ENCODE peak calls at places on chromosomes 6 and 20, in nine cellular contexts. Q is tibial nerve, A is H1, L is colonic mucosa, H is A673, O is SJSA1, J is uterus, P is OCI-LY7, Y is lower lobe of right lung. V is an unnamed sample.
A peak's percentile ranks its signal among the peaks of the same experiment; 100 is the strongest.

GRCh38 chr6:154112181-154112809 is 73.3 kb downstream of the OPRM1 start:
- DNase-seq in Q (no peak), H (no peak), Y (no peak), P (no peak), J (no peak), A (no peak), O (no peak), L (no peak), V (no peak)

GRCh38 chr6:3209114-3210023 is 18.1 kb downstream of the TUBB2B start:
- DNase-seq in J (peak; percentile 61), L (peak; percentile 70), O (peak; percentile 82), A (peak; percentile 87), P (peak; percentile 42), H (peak; percentile 82), Q (no peak), Y (no peak), V (no peak)

GRCh38 chr20:25551413-25552210 is 33.7 kb downstream of the NINL start:
- DNase-seq in P (no peak), Q (no peak), H (no peak), Y (no peak), L (no peak), A (no peak), J (no peak), O (no peak), V (no peak)

GRCh38 chr20:14721926-14722325 is 384.5 kb upstream of the FLRT3 start:
- DNase-seq in L (no peak), H (no peak), Y (no peak), A (no peak), Q (no peak), P (no peak), J (no peak), O (no peak), V (no peak)

GRCh38 chr6:35343835-35344550 is 1.6 kb downstream of the PPARD start:
- DNase-seq in O (no peak), P (no peak), H (no peak), Y (no peak), Q (no peak), J (no peak), L (no peak), A (no peak), V (no peak)

GRCh38 chr6:33983109-33983475 is 162.8 kb downstream of the GRM4 start:
- DNase-seq in Y (peak; percentile 61), P (no peak), H (no peak), L (peak; percentile 88), O (no peak), Q (no peak), A (no peak), J (no peak), V (no peak)

GRCh38 chr20:50729925-50730764 is 1.2 kb upstream of the PARD6B start:
- DNase-seq in Y (no peak), O (no peak), L (peak; percentile 47), J (no peak), A (no peak), Q (no peak), H (no peak), P (no peak), V (no peak)

GRCh38 chr6:63660737-63661136 is 25.1 kb downstream of the PHF3 start:
- DNase-seq in P (no peak), Q (no peak), L (no peak), H (no peak), O (no peak), Y (no peak), J (no peak), A (no peak), V (no peak)

GRCh38 chr20:31712112-31712553 is 10.5 kb downstream of the BCL2L1 start:
- DNase-seq in L (peak; percentile 47), O (peak; percentile 41), J (no peak), P (no peak), Y (no peak), A (no peak), H (peak; percentile 60), Q (no peak), V (no peak)

GRCh38 chr6:105879902-105880547 is 206.1 kb upstream of the PRDM1 start:
- DNase-seq in H (no peak), O (no peak), J (peak; percentile 20), L (no peak), Y (peak; percentile 61), P (peak; percentile 63), Q (no peak), A (no peak), V (peak; percentile 74)

GRCh38 chr20:17910828-17911294 is 57.7 kb downstream of the SNX5 start:
- DNase-seq in J (peak; percentile 71), P (no peak), A (no peak), H (peak; percentile 52), Q (no peak), L (no peak), Y (no peak), O (peak; percentile 81), V (no peak)

GRCh38 chr6:156630613-156631302 is 146.4 kb upstream of the ARID1B start:
- DNase-seq in L (no peak), A (no peak), Y (no peak), P (no peak), O (no peak), Q (no peak), H (no peak), J (no peak), V (no peak)

GRCh38 chr6:133645000-133645619 is 243.8 kb upstream of the TCF21 start:
- DNase-seq in O (peak; percentile 62), L (peak; percentile 30), J (no peak), Q (no peak), Y (no peak), P (no peak), H (peak; percentile 94), A (no peak), V (no peak)

GRCh38 chr6:53506872-53507271 is 38.0 kb downstream of the GCLC start:
- DNase-seq in Y (no peak), Q (no peak), L (no peak), A (no peak), P (no peak), H (no peak), J (no peak), O (no peak), V (no peak)

GRCh38 chr6:96563853-96564252 is 925 bp downstream of the FHL5 start:
- DNase-seq in Q (no peak), P (no peak), O (no peak), A (no peak), L (no peak), Y (no peak), J (no peak), H (no peak), V (no peak)
- H3K4me3 ChIP-seq in Q (peak overlapping the region; percentile 33), P (no peak overlapping the region), O (no peak overlapping the region), A (no peak overlapping the region), L (no peak overlapping the region), Y (peak overlapping the region; percentile 34), J (no peak overlapping the region), H (no peak overlapping the region), V (peak overlapping the region; percentile 59)

GRCh38 chr6:108945686-108946158 is 97.5 kb downstream of the ARMC2 start:
- DNase-seq in O (no peak), J (peak; percentile 83), Q (peak; percentile 43), H (no peak), L (no peak), Y (peak; percentile 53), A (no peak), P (no peak), V (peak; percentile 91)

GRCh38 chr6:108941867-108942266 is 93.6 kb downstream of the ARMC2 start:
- DNase-seq in J (no peak), Y (no peak), L (no peak), A (no peak), H (no peak), P (no peak), Q (no peak), O (no peak), V (no peak)

GRCh38 chr6:108944707-108945685 is 96.8 kb downstream of the ARMC2 start:
- DNase-seq in O (no peak), Y (no peak), Q (no peak), J (peak; percentile 71), A (no peak), L (no peak), H (no peak), P (no peak), V (peak; percentile 75)

GRCh38 chr6:108942556-108943492 is 94.6 kb downstream of the ARMC2 start:
- DNase-seq in Y (no peak), O (no peak), A (no peak), P (peak; percentile 57), H (no peak), J (no peak), L (no peak), Q (no peak), V (no peak)

GRCh38 chr6:108944058-108944457 is 95.8 kb downstream of the ARMC2 start:
- DNase-seq in L (no peak), O (no peak), J (no peak), Q (no peak), A (no peak), H (no peak), Y (no peak), P (peak; percentile 31), V (no peak)
- H3K4me1 ChIP-seq in L (no peaks in the 10 kb centered on the region), O (peaks cover 5% of the 10 kb centered on the region), J (peaks cover 18% of the 10 kb centered on the region), Q (peaks cover 26% of the 10 kb centered on the region), A (peaks cover 2% of the 10 kb centered on the region), H (no peaks in the 10 kb centered on the region), Y (peaks cover 70% of the 10 kb centered on the region), P (peaks cover 20% of the 10 kb centered on the region), V (peaks cover 9% of the 10 kb centered on the region)

DNA sequence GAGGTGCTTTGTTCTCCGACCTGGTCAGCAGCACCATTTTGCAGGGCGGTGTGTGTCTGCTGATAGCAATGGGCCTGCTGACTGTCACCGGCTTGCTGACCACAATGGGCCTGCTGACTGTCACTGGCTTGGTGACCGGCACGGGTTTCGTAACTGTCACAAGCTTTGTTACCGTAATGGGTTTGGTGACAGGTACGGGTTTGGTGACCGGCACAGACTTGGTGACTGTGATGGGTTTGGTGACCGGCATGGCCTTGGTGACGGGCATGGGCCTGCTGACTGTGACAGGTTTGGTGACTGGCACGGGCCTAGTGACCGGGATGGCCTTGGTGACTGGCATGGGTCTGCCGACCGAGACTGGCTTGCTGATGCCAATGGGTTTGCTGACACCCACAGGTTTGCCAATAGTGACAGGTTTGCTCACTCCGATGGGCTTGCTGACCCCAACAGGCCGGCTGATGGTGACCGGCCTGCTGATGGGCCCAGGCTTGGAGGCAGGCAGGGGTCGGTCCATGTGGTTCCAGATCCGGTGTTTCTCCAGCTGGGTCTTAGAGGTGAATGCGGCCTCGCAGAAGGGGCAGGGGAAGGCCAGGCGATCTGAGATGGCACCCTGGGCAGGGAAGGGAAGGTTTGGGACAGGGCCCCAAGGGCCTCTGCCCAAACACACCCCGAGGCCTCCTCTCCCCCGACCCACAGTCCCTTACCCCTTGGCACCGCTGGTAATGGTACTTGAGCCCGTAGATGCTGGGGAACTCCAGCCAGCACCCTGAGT is 3.4 kb downstream of the ZNF512B start:
- DNase-seq in H (no peak), L (peak; percentile 11), A (no peak), J (peak; percentile 12), O (no peak), Y (peak; percentile 32), Q (no peak), P (no peak), V (peak; percentile 75)
- H3K9me3 ChIP-seq in H (peaks cover 11% of the 10 kb centered on the region), L (no peaks in the 10 kb centered on the region), A (peaks cover 42% of the 10 kb centered on the region), J (no peaks in the 10 kb centered on the region), O (peaks cover 2% of the 10 kb centered on the region), Y (no peaks in the 10 kb centered on the region), Q (no peaks in the 10 kb centered on the region), P (no peaks in the 10 kb centered on the region), V (no peaks in the 10 kb centered on the region)

DNA sequence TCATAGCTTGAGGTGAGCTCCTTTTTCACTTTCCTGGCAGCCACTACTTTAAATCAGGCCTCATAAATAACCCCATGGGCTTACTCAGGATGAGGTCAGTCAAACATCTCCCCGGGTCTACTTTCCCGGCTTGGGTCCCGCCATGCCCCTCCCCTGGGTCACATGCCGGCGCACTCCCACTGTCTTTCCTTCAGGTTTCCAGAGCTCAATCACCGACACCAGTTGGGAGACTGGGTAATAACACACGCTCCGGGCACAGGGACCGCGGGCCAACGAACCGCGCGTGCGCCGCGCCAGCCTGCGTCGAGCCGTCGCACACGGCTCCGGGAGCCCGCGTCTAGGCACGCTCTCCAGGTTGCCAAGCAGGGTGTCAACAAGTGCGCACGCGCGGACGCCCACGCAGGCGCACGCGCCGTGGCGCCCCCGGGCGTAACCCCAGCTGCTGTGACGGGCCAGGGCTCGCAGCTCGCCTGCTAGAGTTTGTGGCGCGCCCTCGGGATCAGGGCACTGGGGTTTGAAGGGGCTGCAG is 31.6 kb downstream of the TFAP2B start:
- DNase-seq in P (no peak), O (no peak), L (no peak), Y (no peak), A (no peak), Q (no peak), H (peak; percentile 61), J (no peak), V (no peak)
- H3K4me3 ChIP-seq in P (no peak overlapping the region), O (no peak overlapping the region), L (no peak overlapping the region), Y (peak overlapping the region; percentile 21), A (peak overlapping the region; percentile 34), Q (peak overlapping the region; percentile 49), H (peak overlapping the region; percentile 35), J (no peak overlapping the region), V (no peak overlapping the region)